ENCODE peak calls at places on chromosome 7, in five cellular contexts. M is breast epithelium, J is GM12878, O is Panc1, G is HCT116. E is an unnamed sample.

GRCh38 chr7:76314042-76314721 is 11.7 kb downstream of the HSPB1 start:
- DNase-seq in O (no peak), G (peak), M (peak), J (peak), E (peak)

GRCh38 chr7:32222251-32222900 is 152.2 kb upstream of the PDE1C start:
- DNase-seq in O (no peak), G (no peak), J (no peak), M (no peak), E (no peak)

GRCh38 chr7:136267822-136268221 is 290.7 kb upstream of the MTPN start:
- DNase-seq in J (no peak), O (no peak), M (no peak), G (no peak), E (no peak)

GRCh38 chr7:80060218-80060806 is 74.3 kb upstream of the GNAI1 start:
- DNase-seq in O (peak), G (peak), J (no peak), M (no peak), E (no peak)

GRCh38 chr7:2529161-2530075 is 9.8 kb downstream of the LFNG start:
- DNase-seq in M (no peak), O (no peak), J (no peak), G (no peak), E (peak)

GRCh38 chr7:129612112-129613015 is 844 bp downstream of the NRF1 start:
- DNase-seq in G (no peak), O (no peak), M (peak), J (no peak), E (no peak)

GRCh38 chr7:47078241-47078640 is 503.7 kb downstream of the TNS3 start:
- DNase-seq in G (no peak), J (no peak), O (no peak), M (no peak), E (no peak)

GRCh38 chr7:48298779-48299178 is 127.5 kb downstream of the ABCA13 start:
- DNase-seq in J (no peak), G (no peak), O (peak), M (no peak), E (no peak)

GRCh38 chr7:106848851-106849442 is 16.1 kb upstream of the PIK3CG start:
- DNase-seq in J (no peak), O (no peak), M (no peak), G (no peak), E (no peak)

GRCh38 chr7:76318488-76319353 is 16.2 kb downstream of the HSPB1 start:
- DNase-seq in G (no peak), M (no peak), J (peak), O (no peak), E (peak)

GRCh38 chr7:130489140-130489967 is 2.5 kb upstream of the MEST start:
- DNase-seq in O (no peak), G (no peak), M (no peak), J (no peak), E (no peak)

GRCh38 chr7:38020134-38020533 is 99.7 kb downstream of the EPDR1 start:
- DNase-seq in M (no peak), J (no peak), O (no peak), G (no peak), E (no peak)

GRCh38 chr7:47945261-47946015 is 2.8 kb downstream of the PKD1L1 start:
- DNase-seq in J (no peak), G (peak), O (peak), M (peak), E (peak)

GRCh38 chr7:94216944-94217461 is 177.7 kb upstream of the COL1A2 start:
- DNase-seq in G (no peak), J (no peak), M (no peak), O (no peak), E (no peak)

GRCh38 chr7:35828817-35829216 is 28.0 kb downstream of the SEPTIN7 start:
- DNase-seq in G (no peak), M (no peak), O (no peak), J (no peak), E (no peak)

GRCh38 chr7:35869810-35870209 is 69.0 kb downstream of the SEPTIN7 start:
- DNase-seq in O (no peak), M (no peak), G (no peak), J (no peak), E (no peak)

GRCh38 chr7:110693348-110693747 is 397.6 kb upstream of the LRRN3 start:
- DNase-seq in O (no peak), J (no peak), M (no peak), G (no peak), E (no peak)

GRCh38 chr7:19872094-19872493 is 98.7 kb upstream of the TMEM196 start:
- DNase-seq in M (no peak), J (no peak), O (no peak), G (no peak), E (no peak)

GRCh38 chr7:6536262-6536770 is 14.9 kb downstream of the GRID2IP start:
- DNase-seq in G (no peak), M (no peak), O (no peak), J (no peak), E (no peak)

GRCh38 chr7:41832936-41833335 is 130.0 kb upstream of the INHBA start:
- DNase-seq in M (no peak), J (no peak), G (no peak), O (no peak), E (no peak)

GRCh38 chr7:98372993-98373392 is 27.9 kb downstream of the BAIAP2L1 start:
- DNase-seq in G (no peak), J (no peak), O (no peak), M (no peak), E (no peak)

GRCh38 chr7:24727165-24728120 is 29.8 kb downstream of the GSDME start:
- DNase-seq in O (no peak), M (no peak), G (no peak), J (no peak), E (peak)

GRCh38 chr7:106693659-106694353 is 32.8 kb upstream of the CCDC71L start:
- DNase-seq in M (no peak), G (no peak), J (no peak), O (no peak), E (peak)

GRCh38 chr7:2203551-2204300 is 29.0 kb downstream of the MAD1L1 start:
- DNase-seq in O (no peak), M (peak), J (no peak), G (no peak), E (no peak)

GRCh38 chr7:148787571-148788295 is 89.0 kb downstream of the CUL1 start:
- DNase-seq in G (no peak), M (no peak), J (no peak), O (no peak), E (no peak)

GRCh38 chr7:151409555-151410404 is at the start of gene WDR86:
- DNase-seq in J (no peak), G (no peak), O (no peak), M (no peak), E (no peak)

GRCh38 chr7:78197447-78197846 is 398.9 kb downstream of the PHTF2 start:
- DNase-seq in J (no peak), O (no peak), G (no peak), M (no peak), E (no peak)

GRCh38 chr7:148398844-148399365 is 191.7 kb upstream of the C7orf33 start:
- DNase-seq in O (no peak), M (no peak), G (no peak), J (peak), E (no peak)

GRCh38 chr7:92586403-92586802 is 3.8 kb downstream of the FAM133B start:
- DNase-seq in M (no peak), J (no peak), G (no peak), O (no peak), E (no peak)

DNA sequence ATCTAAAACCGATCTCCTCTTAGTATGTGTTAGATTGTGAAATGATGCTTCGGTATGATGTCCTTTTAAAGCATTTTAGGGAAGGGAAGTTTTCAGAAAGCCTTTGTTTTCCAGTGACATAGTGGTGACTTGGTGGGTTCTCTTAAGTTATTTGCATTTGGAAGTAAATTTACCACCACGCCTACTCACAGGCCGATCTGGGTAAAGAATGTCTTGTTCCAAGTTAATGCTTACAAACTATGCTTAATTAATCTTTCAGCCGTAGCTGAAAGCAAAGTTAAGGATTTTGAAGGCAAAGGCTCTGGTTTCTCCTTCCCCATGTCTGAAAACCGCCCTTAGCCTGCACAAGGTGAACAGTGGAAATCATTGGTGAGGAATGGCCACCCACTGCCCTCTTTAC is 10.7 kb downstream of the MTURN start:
- DNase-seq in O (no peak), M (no peak), J (no peak), G (no peak), E (no peak)
- H3K27ac ChIP-seq in O (no peak), M (no peak), J (no peak), G (no peak), E (no peak)

GRCh38 chr7:44258423-44258760 is 57.6 kb downstream of the YKT6 start:
- DNase-seq in G (no peak), M (no peak), J (no peak), O (no peak), E (no peak)

GRCh38 chr7:44256459-44256858 is 55.7 kb downstream of the YKT6 start:
- DNase-seq in M (no peak), G (no peak), J (no peak), O (no peak), E (no peak)

GRCh38 chr7:44258865-44259546 is 58.2 kb downstream of the YKT6 start:
- DNase-seq in M (no peak), O (no peak), G (no peak), J (no peak), E (no peak)

GRCh38 chr7:44257213-44257612 is 56.4 kb downstream of the YKT6 start:
- DNase-seq in G (no peak), M (no peak), J (no peak), O (no peak), E (no peak)

DNA sequence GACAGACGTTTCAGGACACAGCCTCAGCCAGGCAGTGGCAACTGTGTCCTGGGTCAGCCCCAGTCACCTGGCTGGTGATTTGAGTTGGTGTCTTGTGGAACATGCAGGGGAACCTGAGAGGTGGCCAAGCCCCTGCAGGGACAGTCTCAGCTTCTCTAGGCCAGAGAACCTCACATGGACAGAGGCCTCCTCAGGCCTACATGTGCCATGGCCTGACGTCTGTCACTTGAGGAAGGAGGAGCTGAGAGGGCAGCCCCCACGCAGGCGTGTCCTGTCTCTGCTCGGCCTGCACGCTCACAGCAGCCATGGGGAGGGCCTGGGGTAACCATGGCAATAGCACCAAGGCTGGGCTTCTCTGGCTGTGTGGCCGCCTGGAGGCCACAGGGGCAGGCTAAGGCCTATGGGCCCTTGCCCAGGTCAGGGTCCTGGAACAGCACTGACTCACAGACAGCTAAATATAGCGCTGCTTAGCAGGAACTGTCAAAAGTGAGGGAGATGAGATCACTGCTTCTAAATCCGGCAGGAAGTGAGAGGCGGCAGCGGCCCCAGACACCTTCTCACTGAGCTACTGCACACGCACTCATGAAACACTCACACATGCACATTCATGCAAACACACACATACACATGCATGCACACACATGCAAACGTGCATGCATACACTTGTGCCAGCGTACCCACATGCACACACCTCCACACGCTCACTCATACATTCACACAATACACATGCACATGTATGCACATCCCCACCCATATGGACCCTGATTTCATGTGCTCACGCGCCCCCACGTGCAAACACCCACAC is 57.0 kb downstream of the YKT6 start:
- DNase-seq in J (peak), M (no peak), O (peak), G (no peak), E (peak)
- TF ChIP-seq POLR2AphosphoS5 in J (no peak), M (no peak), O (no peak), G (no peak), E (no peak)

GRCh38 chr7:88396295-88396947 is 89.7 kb upstream of the STEAP4 start:
- DNase-seq in J (no peak), M (no peak), G (no peak), O (no peak), E (no peak)

GRCh38 chr7:88395720-88396119 is 89.0 kb upstream of the STEAP4 start:
- DNase-seq in O (no peak), J (no peak), M (no peak), G (no peak), E (peak)

GRCh38 chr7:88401009-88401623 is 94.4 kb upstream of the STEAP4 start:
- DNase-seq in G (peak), M (no peak), J (no peak), O (no peak), E (peak)

GRCh38 chr7:88396948-88397322 is 90.2 kb upstream of the STEAP4 start:
- DNase-seq in O (no peak), J (no peak), M (no peak), G (no peak), E (no peak)

GRCh38 chr7:88399036-88399435 is 92.3 kb upstream of the STEAP4 start:
- DNase-seq in O (no peak), J (no peak), G (no peak), M (no peak), E (no peak)
- H3K27ac ChIP-seq in O (no peak), J (no peak), G (no peak), M (no peak), E (no peak)

DNA sequence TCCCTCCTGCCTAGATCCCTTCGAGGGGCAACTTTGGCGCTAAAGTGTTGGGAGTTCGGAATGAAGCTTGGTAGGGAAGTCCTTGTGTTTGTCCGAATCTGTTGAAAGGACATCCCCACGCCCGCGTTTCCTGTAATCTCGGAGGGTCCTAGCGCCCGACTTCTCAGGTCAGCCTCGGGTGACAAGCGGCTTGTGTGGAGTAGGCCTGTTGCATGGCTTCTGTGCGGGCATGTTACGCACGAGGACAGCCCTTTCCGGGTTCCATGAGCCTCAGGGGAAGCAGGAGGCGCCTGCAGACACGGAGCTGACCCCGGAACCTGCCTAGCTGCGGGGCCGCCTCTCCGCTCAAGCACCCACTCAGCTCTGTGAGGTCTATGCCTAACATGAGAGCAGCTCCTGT is 28.4 kb upstream of the AP5Z1 start:
- DNase-seq in M (no peak), J (no peak), O (no peak), G (no peak), E (no peak)
- TF ChIP-seq POLR2AphosphoS5 in M (no peak), J (no peak), O (no peak), G (no peak), E (no peak)

GRCh38 chr7:111852081-111852480 is 289.8 kb upstream of the IMMP2L start:
- DNase-seq in M (no peak), J (no peak), O (no peak), G (no peak), E (no peak)
- H3K27ac ChIP-seq in M (no peak), J (no peak), O (no peak), G (no peak), E (no peak)

GRCh38 chr7:127392182-127392565 is 334 bp downstream of the ZNF800 start:
- DNase-seq in O (no peak), M (peak), G (no peak), J (no peak), E (peak)
- TF ChIP-seq POLR2AphosphoS5 in O (no peak), M (no peak), G (no peak), J (no peak), E (peak)

DNA sequence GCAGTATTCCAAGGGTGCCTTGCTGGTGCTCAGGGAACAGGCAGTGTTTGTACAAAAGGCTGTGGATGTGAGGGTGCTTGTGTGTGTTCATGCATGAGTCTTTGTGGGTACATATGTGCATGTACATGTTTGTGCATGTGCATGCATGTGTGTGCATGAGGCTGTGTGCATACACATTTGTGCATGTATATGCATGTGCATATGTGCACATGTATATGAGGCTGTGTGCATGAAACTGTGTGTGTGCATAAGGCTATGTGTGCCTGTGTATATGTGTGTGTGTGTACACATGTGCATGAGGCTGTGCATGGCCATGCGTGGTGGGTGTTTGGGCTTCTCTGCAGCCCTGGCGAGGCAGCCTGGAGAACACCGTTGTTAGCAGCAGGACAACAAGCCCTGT is 207.7 kb upstream of the ADCY1 start:
- DNase-seq in M (no peak), G (no peak), O (no peak), J (no peak), E (no peak)
- H3K27ac ChIP-seq in M (no peak), G (no peak), O (no peak), J (no peak), E (no peak)

GRCh38 chr7:69431626-69432025 is 166.6 kb upstream of the AUTS2 start:
- DNase-seq in O (no peak), M (no peak), G (no peak), J (no peak), E (no peak)

GRCh38 chr7:69428089-69428488 is 170.2 kb upstream of the AUTS2 start:
- DNase-seq in G (no peak), O (no peak), M (no peak), J (no peak), E (no peak)

GRCh38 chr7:69430502-69431145 is 167.7 kb upstream of the AUTS2 start:
- DNase-seq in J (no peak), M (no peak), G (no peak), O (no peak), E (peak)

GRCh38 chr7:69433086-69433485 is 165.2 kb upstream of the AUTS2 start:
- DNase-seq in O (no peak), M (no peak), J (no peak), G (no peak), E (no peak)

DNA sequence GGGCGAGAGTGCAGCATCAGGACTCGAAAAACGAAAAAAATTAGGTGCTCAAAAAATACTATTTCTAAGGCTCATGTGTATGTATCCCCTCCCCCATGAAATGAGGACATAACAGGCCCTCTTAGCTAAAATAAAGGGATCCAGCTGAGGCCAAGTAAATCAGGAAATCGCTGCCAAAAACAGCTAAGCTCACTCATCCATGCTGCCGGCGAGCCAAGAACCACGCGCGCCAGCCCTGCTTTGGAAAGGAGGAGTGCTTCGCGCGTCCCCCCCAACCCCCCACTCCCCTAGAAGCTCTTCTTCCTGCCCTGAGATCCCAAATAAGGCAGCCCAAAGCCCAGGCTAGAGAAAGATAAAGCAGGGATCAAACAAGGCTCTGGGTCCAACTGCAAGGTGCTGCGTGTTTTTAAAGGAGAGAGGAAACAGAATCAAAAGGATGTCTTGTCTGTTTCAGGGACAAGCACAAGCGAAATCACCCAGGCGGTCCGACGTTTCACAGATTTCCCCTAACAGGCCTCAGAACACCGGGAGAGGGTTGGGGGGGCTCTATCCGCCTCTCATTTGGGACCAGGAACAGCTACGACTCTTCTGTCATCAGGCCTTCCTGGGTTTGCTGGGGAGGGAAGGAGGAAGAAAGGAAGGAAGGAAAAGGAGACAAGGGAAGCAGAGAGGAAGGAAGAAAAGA is 168.3 kb upstream of the AUTS2 start:
- DNase-seq in O (no peak), M (no peak), J (no peak), G (no peak), E (no peak)
- TF ChIP-seq POLR2AphosphoS5 in O (no peak), M (no peak), J (no peak), G (no peak), E (no peak)

GRCh38 chr7:74083928-74084721 is 521 bp downstream of the LIMK1 start:
- DNase-seq in M (no peak), J (no peak), O (no peak), G (no peak), E (peak)
- H3K27ac ChIP-seq in M (peak), J (peak), O (peak), G (peak), E (peak)